ENCODE peak calls at places on chromosomes 2 and 18, in nine cellular contexts. K, X, G, A, E, Z, D, Y and T are unnamed samples.

GRCh38 chr2:238925816-238926215 is 77.9 kb downstream of the TWIST2 start:
- DNase-seq in G (no peak), Z (no peak), X (no peak), Y (no peak), K (no peak), D (no peak), E (no peak), A (no peak), T (peak; percentile 36)

GRCh38 chr2:200065477-200065876 is 110.1 kb downstream of the MAIP1 start:
- DNase-seq in A (no peak), X (no peak), K (no peak), E (no peak), Y (no peak), Z (no peak), D (no peak), G (no peak), T (no peak)

GRCh38 chr18:2625217-2625616 is 30.3 kb upstream of the SMCHD1 start:
- DNase-seq in K (no peak), E (no peak), A (no peak), Z (no peak), Y (no peak), X (no peak), G (no peak), D (no peak), T (no peak)

GRCh38 chr2:223580951-223581350 is 21.2 kb downstream of the SCG2 start:
- DNase-seq in A (peak; percentile 43), X (no peak), D (no peak), K (no peak), Y (no peak), E (peak; percentile 88), G (peak; percentile 77), Z (no peak), T (no peak)

GRCh38 chr18:58529714-58530354 is 99.1 kb downstream of the ALPK2 start:
- DNase-seq in G (no peak), D (peak; percentile 61), X (peak; percentile 71), A (peak; percentile 61), Z (peak; percentile 47), Y (no peak), E (peak; percentile 72), K (peak; percentile 16), T (peak; percentile 74)

GRCh38 chr2:85083092-85083491 is 50.1 kb upstream of the TCF7L1 start:
- DNase-seq in D (no peak), K (no peak), X (no peak), A (no peak), E (no peak), G (no peak), Z (no peak), Y (no peak), T (no peak)

GRCh38 chr2:164976301-164976700 is 21.0 kb upstream of the SLC38A11 start:
- DNase-seq in Y (no peak), D (no peak), E (peak; percentile 19), G (no peak), K (no peak), A (no peak), X (no peak), Z (no peak), T (no peak)

GRCh38 chr2:18214936-18215335 is 336.5 kb downstream of the KCNS3 start:
- DNase-seq in A (no peak), D (no peak), K (no peak), Y (peak; percentile 12), Z (no peak), G (peak; percentile 55), E (peak; percentile 34), X (no peak), T (no peak)

GRCh38 chr2:131130298-131130596 is 25.1 kb downstream of the PLEKHB2 start:
- DNase-seq in Z (no peak), E (no peak), D (no peak), Y (no peak), G (no peak), X (no peak), K (no peak), A (no peak), T (no peak)

GRCh38 chr2:147182260-147182659 is 662.6 kb upstream of the ACVR2A start:
- DNase-seq in Z (no peak), Y (peak; percentile 31), E (no peak), G (no peak), D (no peak), K (no peak), X (peak; percentile 58), A (no peak), T (no peak)

GRCh38 chr2:86372641-86373502 is 35.4 kb upstream of the REEP1 start:
- DNase-seq in X (peak; percentile 56), Z (peak; percentile 30), E (peak; percentile 68), D (no peak), Y (no peak), G (peak; percentile 25), K (no peak), A (peak; percentile 72), T (no peak)

GRCh38 chr2:75221872-75222271 is 22.6 kb upstream of the TACR1 start:
- DNase-seq in G (peak; percentile 76), D (no peak), A (no peak), X (no peak), Z (no peak), K (peak; percentile 44), Y (no peak), E (peak; percentile 84), T (no peak)

GRCh38 chr2:30334738-30335426 is 103.5 kb downstream of the LBH start:
- DNase-seq in A (peak; percentile 25), Z (no peak), G (no peak), X (no peak), E (no peak), Y (no peak), D (peak; percentile 25), K (no peak), T (no peak)

GRCh38 chr2:227890495-227891079 is 19.2 kb downstream of the DAW1 start:
- DNase-seq in Z (no peak), K (peak; percentile 16), A (peak; percentile 54), Y (peak; percentile 18), X (no peak), G (peak; percentile 22), E (peak; percentile 68), D (peak; percentile 11), T (no peak)

GRCh38 chr2:189522435-189523151 is 58.0 kb downstream of the SLC40A1 start:
- DNase-seq in D (no peak), E (no peak), Z (no peak), Y (no peak), K (no peak), X (no peak), A (peak; percentile 69), G (no peak), T (no peak)

GRCh38 chr2:61478086-61478485 is 7.2 kb upstream of the USP34 start:
- DNase-seq in Z (no peak), Y (no peak), A (no peak), G (no peak), D (no peak), K (no peak), E (no peak), X (no peak), T (no peak)

GRCh38 chr18:24019641-24020331 is 5.2 kb downstream of the TTC39C start:
- DNase-seq in A (no peak), G (peak; percentile 66), D (peak; percentile 63), Y (no peak), E (no peak), K (no peak), Z (no peak), X (no peak), T (no peak)

GRCh38 chr2:41879367-41879871 is 168.4 kb upstream of the PKDCC start:
- DNase-seq in G (peak; percentile 75), Z (peak; percentile 37), E (no peak), Y (no peak), X (no peak), K (no peak), A (no peak), D (no peak), T (no peak)
- H3K4me3 ChIP-seq in G (no peak overlapping the region), Z (no peak overlapping the region), E (no peak overlapping the region), Y (no peak overlapping the region), X (no peak overlapping the region), K (no peak overlapping the region), A (no peak overlapping the region), D (no peak overlapping the region), T (no peak overlapping the region)

DNA sequence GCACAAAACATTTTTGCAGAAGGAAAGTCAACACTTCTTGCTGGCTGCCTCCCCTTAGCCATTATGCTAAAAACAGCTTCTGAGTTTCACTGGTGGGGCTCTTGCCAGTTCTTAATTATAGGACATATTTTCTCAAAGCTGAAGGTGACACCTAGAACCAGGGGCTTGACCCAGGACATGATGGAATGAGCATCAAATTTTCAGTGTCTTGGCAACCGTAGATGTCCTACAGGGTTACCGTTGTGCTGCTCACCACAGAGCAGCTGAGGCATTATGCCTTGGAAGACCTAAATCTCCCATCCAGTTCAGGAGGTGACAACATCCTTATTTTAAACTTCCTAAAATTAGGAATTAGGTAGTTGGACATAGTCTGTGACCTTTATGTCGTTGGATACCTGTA is 46.7 kb downstream of the TMEM185B start:
- DNase-seq in G (no peak), X (no peak), Y (no peak), E (no peak), Z (no peak), K (no peak), D (no peak), A (no peak), T (no peak)
- H3K4me3 ChIP-seq in G (no peak overlapping the region), X (no peak overlapping the region), Y (no peak overlapping the region), E (no peak overlapping the region), Z (no peak overlapping the region), K (no peak overlapping the region), D (peak overlapping the region; percentile 74), A (no peak overlapping the region), T (no peak overlapping the region)

DNA sequence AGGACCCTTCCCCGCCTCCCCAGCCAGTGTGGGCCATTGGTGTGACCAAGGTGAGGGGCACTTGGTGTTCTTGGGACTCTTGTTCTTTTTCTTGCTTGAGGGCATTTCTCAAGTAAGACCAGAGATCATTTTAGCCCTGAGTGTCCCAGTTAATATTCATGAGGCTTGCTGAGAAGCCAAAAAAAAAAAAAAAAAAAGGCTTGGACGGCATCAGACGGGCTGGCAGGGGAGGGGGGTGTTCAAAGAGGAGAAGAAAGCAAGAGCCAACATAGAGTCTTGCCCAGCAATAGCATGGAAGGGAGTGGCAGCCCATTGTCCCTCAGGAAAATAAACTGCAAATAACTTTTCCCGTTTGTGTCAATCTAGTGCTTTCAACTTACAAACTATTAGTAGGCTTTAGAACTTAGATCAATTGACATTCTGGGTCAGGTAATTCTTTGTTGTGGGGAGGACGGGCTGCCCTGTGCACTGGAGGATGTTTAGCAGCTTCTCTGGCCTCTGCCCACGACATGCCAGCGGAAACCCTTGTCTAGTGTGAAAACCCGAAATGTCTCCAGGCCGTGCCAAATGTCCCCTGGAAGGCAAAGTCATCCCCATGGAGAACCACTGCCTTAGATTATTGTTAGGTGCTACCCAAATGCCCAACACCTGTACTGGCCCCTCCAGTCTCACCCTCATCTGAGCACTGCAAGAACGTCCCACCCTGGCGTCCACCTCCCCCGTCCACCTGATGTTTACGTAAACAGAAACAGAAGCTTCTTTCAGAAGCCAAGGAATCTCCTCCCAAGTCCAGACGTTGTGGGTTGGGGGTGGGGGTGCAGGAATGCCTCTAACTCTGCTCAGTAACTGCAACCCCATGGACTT is 163.4 kb downstream of the BCL2 start:
- DNase-seq in G (no peak), K (no peak), A (no peak), X (no peak), Y (no peak), E (no peak), Z (no peak), D (no peak), T (no peak)
- H3K4me3 ChIP-seq in G (no peak overlapping the region), K (no peak overlapping the region), A (no peak overlapping the region), X (no peak overlapping the region), Y (no peak overlapping the region), E (no peak overlapping the region), Z (no peak overlapping the region), D (peak overlapping the region; percentile 69), T (no peak overlapping the region)

DNA sequence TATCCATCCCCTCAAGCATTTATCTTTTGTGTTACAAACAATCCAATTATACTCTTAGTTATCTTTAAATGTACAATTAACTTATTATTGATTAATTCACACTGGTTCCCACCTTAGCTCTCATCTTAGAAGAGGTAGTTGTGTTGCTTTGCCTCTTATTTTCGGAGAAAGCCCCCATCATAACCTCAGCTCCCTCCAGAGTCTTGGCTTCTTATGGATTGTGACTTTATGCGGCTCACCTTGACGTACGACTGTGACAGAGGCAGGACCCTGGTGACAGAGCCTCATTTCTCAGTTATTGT is 132.9 kb downstream of the SPTBN1 start:
- DNase-seq in Z (no peak), X (no peak), K (no peak), D (no peak), G (no peak), E (no peak), Y (no peak), A (no peak), T (no peak)
- H3K4me3 ChIP-seq in Z (no peak overlapping the region), X (no peak overlapping the region), K (no peak overlapping the region), D (peak overlapping the region; percentile 57), G (no peak overlapping the region), E (no peak overlapping the region), Y (no peak overlapping the region), A (no peak overlapping the region), T (no peak overlapping the region)